ENCODE peak calls at places on chromosomes 5 and 9, in six cellular contexts. I is bronchial epithelial cell; D is CD4-positive, CD25-positive, alpha-beta regulatory T cell; M is stimulated activated CD8-positive, alpha-beta memory T cell treated with anti-CD3 and anti-CD28 coated beads, Interleukin-7, amount 100 ng/mL, for 1 hour; J is OCI-LY7; H is HEK293T. R is an unnamed sample.
A peak's percentile ranks its signal among the peaks of the same experiment; 100 is the strongest.

GRCh38 chr5:166883016-166883415 is 1408.4 kb upstream of the WWC1 start:
- DNase-seq in D (no peak), I (peak; percentile 25), H (no peak), M (no peak), J (no peak), R (no peak)

GRCh38 chr9:91485006-91485405 is 61.4 kb upstream of the NFIL3 start:
- DNase-seq in H (no peak), J (no peak), M (no peak), I (no peak), D (no peak), R (no peak)

GRCh38 chr5:107447587-107447986 is 223.2 kb downstream of the EFNA5 start:
- DNase-seq in J (no peak), D (no peak), H (no peak), M (no peak), I (no peak), R (no peak)

GRCh38 chr5:143061161-143061945 is 291.2 kb downstream of the ARHGAP26 start:
- DNase-seq in H (no peak), M (no peak), D (no peak), J (no peak), I (peak; percentile 97), R (no peak)

GRCh38 chr9:77016526-77017504 is 2.6 kb upstream of the FOXB2 start:
- DNase-seq in I (no peak), J (no peak), M (no peak), H (no peak), D (no peak), R (no peak)

GRCh38 chr9:128215491-128216404 is 12.6 kb downstream of the DNM1 start:
- DNase-seq in H (no peak), D (no peak), M (no peak), I (no peak), J (no peak), R (no peak)

GRCh38 chr5:116517557-116517956 is 57.1 kb downstream of the SEMA6A start:
- DNase-seq in M (no peak), I (no peak), D (no peak), H (no peak), J (no peak), R (no peak)

GRCh38 chr9:98045234-98046160 is 11.0 kb upstream of the NANS start:
- DNase-seq in J (peak; percentile 92), H (no peak), D (peak; percentile 72), M (no peak), I (no peak), R (no peak)

GRCh38 chr5:122844136-122844915 is 1.1 kb upstream of the SNX24 start:
- DNase-seq in D (no peak), I (peak; percentile 79), M (no peak), J (peak; percentile 16), H (no peak), R (no peak)

R was measured in cerebellar nuclear complex.